ENCODE peak calls at places on chromosome 7, in four cellular contexts. One of them, this sample, is unnamed.

GRCh38 chr7:106704000-106704840 is 43.3 kb upstream of the CCDC71L start:
- DNase-seq in upper lobe of left lung: no peak
- DNase-seq in K562: peak; percentile 53
- DNase-seq in SK-N-SH: no peak
- DNase-seq in this sample: no peak

GRCh38 chr7:40571796-40572195 is 437.0 kb downstream of the SUGCT start:
- DNase-seq in upper lobe of left lung: no peak
- DNase-seq in K562: no peak
- DNase-seq in SK-N-SH: no peak
- DNase-seq in this sample: no peak

GRCh38 chr7:14739496-14740185 is 162.9 kb downstream of the DGKB start:
- DNase-seq in upper lobe of left lung: no peak
- DNase-seq in K562: no peak
- DNase-seq in SK-N-SH: no peak
- DNase-seq in this sample: no peak

GRCh38 chr7:43104874-43105520 is 7.5 kb upstream of the HECW1 start:
- DNase-seq in upper lobe of left lung: no peak
- DNase-seq in K562: peak; percentile 62
- DNase-seq in SK-N-SH: no peak
- DNase-seq in this sample: no peak

GRCh38 chr7:307970-308369 is 18.0 kb downstream of the FOXL3 start:
- DNase-seq in upper lobe of left lung: no peak
- DNase-seq in K562: no peak
- DNase-seq in SK-N-SH: no peak
- DNase-seq in this sample: no peak

GRCh38 chr7:27647052-27647451 is 15.6 kb downstream of the HIBADH start:
- DNase-seq in upper lobe of left lung: no peak
- DNase-seq in K562: no peak
- DNase-seq in SK-N-SH: no peak
- DNase-seq in this sample: no peak

GRCh38 chr7:151661556-151661955 is 141.9 kb upstream of the RHEB start:
- DNase-seq in upper lobe of left lung: no peak
- DNase-seq in K562: no peak
- DNase-seq in SK-N-SH: no peak
- DNase-seq in this sample: no peak

GRCh38 chr7:78090616-78091015 is 292.0 kb downstream of the PHTF2 start:
- DNase-seq in upper lobe of left lung: no peak
- DNase-seq in K562: no peak
- DNase-seq in SK-N-SH: no peak
- DNase-seq in this sample: no peak

GRCh38 chr7:133003052-133003910 is 78.6 kb downstream of the CHCHD3 start:
- DNase-seq in upper lobe of left lung: no peak
- DNase-seq in K562: no peak
- DNase-seq in SK-N-SH: no peak
- DNase-seq in this sample: no peak

GRCh38 chr7:105519353-105519752 is 2.7 kb downstream of the PUS7 start:
- DNase-seq in upper lobe of left lung: no peak
- DNase-seq in K562: no peak
- DNase-seq in SK-N-SH: no peak
- DNase-seq in this sample: no peak

GRCh38 chr7:151339651-151340377 is 1.8 kb upstream of the NUB1 start:
- DNase-seq in upper lobe of left lung: no peak
- DNase-seq in K562: no peak
- DNase-seq in SK-N-SH: no peak
- DNase-seq in this sample: no peak

GRCh38 chr7:157555308-157555707 is 218.5 kb downstream of the DNAJB6 start:
- DNase-seq in upper lobe of left lung: no peak
- DNase-seq in K562: no peak
- DNase-seq in SK-N-SH: no peak
- DNase-seq in this sample: no peak

GRCh38 chr7:151754142-151754590 is 122.7 kb downstream of the PRKAG2 start:
- DNase-seq in upper lobe of left lung: peak; percentile 80
- DNase-seq in K562: peak; percentile 73
- DNase-seq in SK-N-SH: peak; percentile 85
- DNase-seq in this sample: peak; percentile 91

DNA sequence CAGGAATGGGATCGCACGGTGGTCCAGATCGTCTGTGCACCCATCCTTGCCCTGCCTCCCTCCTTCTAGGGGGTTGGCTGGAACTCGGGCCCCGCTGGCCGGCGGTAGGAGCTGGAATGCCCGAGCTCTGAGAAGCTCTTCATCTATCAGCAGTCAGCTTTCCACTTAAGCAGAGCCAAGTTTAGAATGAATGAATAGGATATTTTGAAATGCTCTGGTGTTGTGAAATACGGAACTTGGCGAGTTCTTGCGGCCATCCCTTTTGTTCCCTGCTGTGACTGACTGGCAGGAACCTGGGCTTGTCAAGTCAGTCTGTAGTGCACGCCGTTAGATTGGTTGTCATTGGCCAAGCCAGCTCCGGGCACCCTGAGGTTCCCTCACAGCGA is 33.3 kb downstream of the FOXK1 start:
- DNase-seq in upper lobe of left lung: peak; percentile 88
- DNase-seq in K562: no peak
- DNase-seq in SK-N-SH: no peak
- DNase-seq in this sample: peak; percentile 84
- TF ChIP-seq EP300 in upper lobe of left lung: peak; percentile 50
- TF ChIP-seq EP300 in K562: no peak
- TF ChIP-seq EP300 in SK-N-SH: no peak
- TF ChIP-seq EP300 in this sample: no peak

GRCh38 chr7:149280661-149281507 is 18.9 kb downstream of the ZNF783 start:
- DNase-seq in upper lobe of left lung: no peak
- DNase-seq in K562: no peak
- DNase-seq in SK-N-SH: no peak
- DNase-seq in this sample: no peak

GRCh38 chr7:149278396-149278795 is 16.4 kb downstream of the ZNF783 start:
- DNase-seq in upper lobe of left lung: no peak
- DNase-seq in K562: no peak
- DNase-seq in SK-N-SH: no peak
- DNase-seq in this sample: no peak

GRCh38 chr7:149279111-149279743 is 17.2 kb downstream of the ZNF783 start:
- DNase-seq in upper lobe of left lung: no peak
- DNase-seq in K562: no peak
- DNase-seq in SK-N-SH: no peak
- DNase-seq in this sample: no peak

GRCh38 chr7:149280151-149280550 is 18.2 kb downstream of the ZNF783 start:
- DNase-seq in upper lobe of left lung: no peak
- DNase-seq in K562: no peak
- DNase-seq in SK-N-SH: no peak
- DNase-seq in this sample: no peak

DNA sequence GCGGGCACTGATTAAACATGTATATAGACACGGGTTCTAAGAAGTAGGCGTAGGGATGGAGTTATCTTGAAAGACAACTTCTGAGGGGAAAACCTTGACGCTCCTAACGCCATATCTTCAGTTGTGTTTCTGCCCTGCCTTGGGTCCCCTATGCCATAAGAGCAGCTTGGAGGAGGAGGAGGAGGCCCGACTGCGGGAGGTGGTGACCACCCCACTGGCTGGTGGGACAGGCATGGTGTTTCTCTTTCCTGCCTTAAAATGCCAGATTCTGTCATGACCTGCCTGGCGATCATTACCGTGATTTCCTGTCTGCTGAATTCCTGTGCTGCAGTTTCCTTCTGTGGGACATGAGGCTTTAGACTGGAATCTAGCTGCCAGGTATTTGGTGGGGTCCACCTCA is 15.9 kb downstream of the ZNF783 start:
- DNase-seq in upper lobe of left lung: no peak
- DNase-seq in K562: no peak
- DNase-seq in SK-N-SH: no peak
- DNase-seq in this sample: no peak
- TF ChIP-seq CTCF in upper lobe of left lung: no peak
- TF ChIP-seq CTCF in K562: no peak
- TF ChIP-seq CTCF in SK-N-SH: no peak
- TF ChIP-seq CTCF in this sample: no peak

GRCh38 chr7:158814637-158815036 is 14.7 kb downstream of the ESYT2 start:
- DNase-seq in upper lobe of left lung: no peak
- DNase-seq in K562: no peak
- DNase-seq in SK-N-SH: no peak
- DNase-seq in this sample: no peak

GRCh38 chr7:158816995-158817394 is 12.3 kb downstream of the ESYT2 start:
- DNase-seq in upper lobe of left lung: peak; percentile 76
- DNase-seq in K562: peak; percentile 58
- DNase-seq in SK-N-SH: no peak
- DNase-seq in this sample: no peak

GRCh38 chr7:158815046-158815445 is 14.3 kb downstream of the ESYT2 start:
- DNase-seq in upper lobe of left lung: no peak
- DNase-seq in K562: no peak
- DNase-seq in SK-N-SH: no peak
- DNase-seq in this sample: no peak

GRCh38 chr7:158816271-158816670 is 13.0 kb downstream of the ESYT2 start:
- DNase-seq in upper lobe of left lung: no peak
- DNase-seq in K562: no peak
- DNase-seq in SK-N-SH: no peak
- DNase-seq in this sample: no peak

DNA sequence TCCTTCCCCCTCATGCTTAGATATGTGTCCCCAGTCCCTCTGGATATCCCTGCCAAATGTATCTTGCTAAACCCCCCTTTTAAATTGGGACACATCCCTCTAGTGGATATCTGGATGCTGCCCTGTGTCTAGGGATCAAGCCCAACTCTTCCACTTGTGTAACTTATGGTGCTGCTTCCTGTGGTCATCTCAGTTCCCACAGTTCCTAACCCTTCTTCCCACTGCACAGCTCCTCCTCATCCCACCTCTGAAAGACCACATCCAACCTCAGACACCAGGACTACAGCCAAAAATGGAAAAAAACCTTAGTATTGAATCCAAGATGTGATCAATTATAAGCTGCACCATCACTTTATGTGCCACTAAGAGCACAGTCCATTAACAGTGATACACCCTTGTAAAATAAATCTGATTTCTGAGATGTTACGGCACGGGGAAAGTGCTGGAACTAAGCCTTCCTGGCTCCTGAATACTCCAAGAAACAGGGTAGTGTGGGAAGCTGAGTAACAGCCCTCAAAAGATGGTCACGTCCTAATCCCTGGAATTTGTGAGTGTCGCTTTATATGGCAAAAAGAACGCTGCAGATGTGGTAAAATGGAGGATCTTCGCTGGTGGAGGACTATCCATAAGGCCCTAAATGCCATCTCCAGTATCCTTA is 13.7 kb downstream of the ESYT2 start:
- DNase-seq in upper lobe of left lung: no peak
- DNase-seq in K562: no peak
- DNase-seq in SK-N-SH: no peak
- DNase-seq in this sample: no peak
- H3K4me1 ChIP-seq in upper lobe of left lung: peaks cover 63% of the 10 kb centered on the region
- H3K4me1 ChIP-seq in K562: peaks cover 62% of the 10 kb centered on the region
- H3K4me1 ChIP-seq in SK-N-SH: peaks cover 27% of the 10 kb centered on the region
- H3K4me1 ChIP-seq in this sample: no peaks in the 10 kb centered on the region

GRCh38 chr7:111113263-111114017 is 22.5 kb downstream of the LRRN3 start:
- DNase-seq in upper lobe of left lung: no peak
- DNase-seq in K562: no peak
- DNase-seq in SK-N-SH: no peak
- DNase-seq in this sample: no peak
- TF ChIP-seq EP300 in upper lobe of left lung: no peak
- TF ChIP-seq EP300 in K562: no peak
- TF ChIP-seq EP300 in SK-N-SH: no peak
- TF ChIP-seq EP300 in this sample: no peak